ENCODE peak calls at places on chromosomes 4 and X, in four cellular contexts. Y, U, C and B are unnamed samples.

GRCh38 chrX:75547783-75548182 is 24.9 kb upstream of the ZDHHC15 start:
- DNase-seq in Y (no peak), U (no peak), C (no peak), B (no peak)

GRCh38 chr4:87983996-87984395 is 8.5 kb downstream of the SPP1 start:
- DNase-seq in Y (no peak), U (no peak), C (no peak), B (no peak)

GRCh38 chrX:24426340-24426913 is 38.7 kb upstream of the PDK3 start:
- DNase-seq in Y (no peak), U (no peak), C (no peak), B (no peak)

GRCh38 chr4:181846934-181847333 is 396.3 kb upstream of the TENM3 start:
- DNase-seq in Y (no peak), U (no peak), C (no peak), B (no peak)

GRCh38 chr4:84432713-84433112 is 66.4 kb downstream of the NKX6-1 start:
- DNase-seq in Y (no peak), U (no peak), C (no peak), B (no peak)

GRCh38 chr4:140296871-140297570 is 76.4 kb upstream of the SCOC start:
- DNase-seq in Y (no peak), U (no peak), C (peak; percentile 86), B (no peak)

GRCh38 chrX:93874554-93874953 is 200.5 kb downstream of the FAM133A start:
- DNase-seq in Y (no peak), U (no peak), C (peak; percentile 9), B (no peak)

GRCh38 chr4:143381171-143382118 is 44.8 kb downstream of the GAB1 start:
- DNase-seq in Y (peak; percentile 63), U (no peak), C (no peak), B (no peak)

GRCh38 chr4:8307126-8307525 is 37.6 kb downstream of the HTRA3 start:
- DNase-seq in Y (no peak), U (no peak), C (no peak), B (no peak)

GRCh38 chrX:153736871-153737441 is 12.3 kb downstream of the ABCD1 start:
- DNase-seq in Y (no peak), U (no peak), C (no peak), B (no peak)

GRCh38 chrX:7582191-7582590 is 260.8 kb upstream of the VCX start:
- DNase-seq in Y (no peak), U (no peak), C (peak; percentile 78), B (no peak)

GRCh38 chr4:95838192-95838591 is 1.7 kb upstream of the PDHA2 start:
- DNase-seq in Y (no peak), U (no peak), C (no peak), B (no peak)

GRCh38 chrX:69027181-69028005 is 137.9 kb downstream of the PJA1 start:
- DNase-seq in Y (peak; percentile 65), U (no peak), C (no peak), B (no peak)

GRCh38 chr4:3035249-3035648 is 39.1 kb downstream of the HTT-AS start:
- DNase-seq in Y (no peak), U (no peak), C (no peak), B (no peak)

GRCh38 chr4:71487324-71487677 is 148.5 kb downstream of the SLC4A4 start:
- DNase-seq in Y (no peak), U (no peak), C (no peak), B (no peak)